ENCODE peak calls at places on chromosomes 13 and 19, in ten cellular contexts. K is cardiac muscle cell, S is psoas muscle, A is breast epithelium, T is uterus, X is stomach, W is astrocyte, L is thoracic aorta, I is ovary, O is fibroblast of lung. F is an unnamed sample. For H3K4me1, the result is how much of the 10 kb centered on the place peaks cover.

GRCh38 chr19:33098023-33098652 is 17.2 kb downstream of the GPATCH1 start:
- DNase-seq in T (no peak), W (no peak), K (no peak), A (no peak), S (no peak), O (no peak), L (no peak), I (peak), X (peak), F (no peak)

GRCh38 chr19:16702123-16702522 is 17.5 kb upstream of the NWD1 start:
- DNase-seq in O (peak), W (peak), K (peak), S (peak), A (peak), X (no peak), T (no peak), L (no peak), I (no peak), F (peak)

GRCh38 chr13:59963383-59963782 is 200.3 kb downstream of the DIAPH3 start:
- DNase-seq in S (no peak), W (no peak), A (no peak), L (no peak), O (no peak), K (no peak), I (no peak), T (no peak), X (no peak), F (no peak)

GRCh38 chr13:110937511-110938303 is 22.8 kb upstream of the ANKRD10 start:
- DNase-seq in T (no peak), I (no peak), W (no peak), S (no peak), A (no peak), L (no peak), O (no peak), K (no peak), X (no peak), F (no peak)

GRCh38 chr19:771332-771785 is 20.4 kb downstream of the MISP start:
- DNase-seq in K (peak), L (no peak), W (peak), O (peak), T (no peak), A (no peak), I (no peak), X (no peak), S (peak), F (no peak)

GRCh38 chr13:49652691-49653305 is 24.5 kb downstream of the ARL11 start:
- DNase-seq in T (no peak), X (peak), O (no peak), W (no peak), I (no peak), A (no peak), S (peak), K (peak), L (no peak), F (no peak)

GRCh38 chr19:2180881-2181617 is 17.3 kb downstream of the DOT1L start:
- DNase-seq in W (no peak), A (no peak), O (no peak), I (no peak), L (no peak), X (no peak), T (no peak), K (no peak), S (no peak), F (no peak)

GRCh38 chr13:31476266-31476665 is 263.1 kb upstream of the RXFP2 start:
- DNase-seq in L (no peak), K (peak), W (peak), X (no peak), S (no peak), O (peak), T (peak), A (no peak), I (no peak), F (no peak)

GRCh38 chr19:39372047-39372802 is 18.7 kb downstream of the PAF1 start:
- DNase-seq in W (peak), A (peak), S (peak), I (peak), T (peak), X (peak), O (peak), K (no peak), L (peak), F (peak)

GRCh38 chr19:5098646-5099045 is 129.7 kb downstream of the KDM4B start:
- DNase-seq in L (no peak), T (no peak), X (no peak), S (no peak), K (no peak), O (no peak), I (no peak), W (no peak), A (no peak), F (no peak)

GRCh38 chr19:9061879-9062278 is 25.0 kb upstream of the OR1M1 start:
- DNase-seq in K (no peak), A (no peak), S (no peak), T (no peak), X (no peak), W (peak), L (no peak), O (peak), I (no peak), F (no peak)

GRCh38 chr13:103067751-103068563 is 1.7 kb upstream of the SLC10A2 start:
- DNase-seq in K (peak), I (no peak), O (no peak), A (no peak), W (no peak), T (no peak), S (no peak), X (no peak), L (no peak), F (no peak)

DNA sequence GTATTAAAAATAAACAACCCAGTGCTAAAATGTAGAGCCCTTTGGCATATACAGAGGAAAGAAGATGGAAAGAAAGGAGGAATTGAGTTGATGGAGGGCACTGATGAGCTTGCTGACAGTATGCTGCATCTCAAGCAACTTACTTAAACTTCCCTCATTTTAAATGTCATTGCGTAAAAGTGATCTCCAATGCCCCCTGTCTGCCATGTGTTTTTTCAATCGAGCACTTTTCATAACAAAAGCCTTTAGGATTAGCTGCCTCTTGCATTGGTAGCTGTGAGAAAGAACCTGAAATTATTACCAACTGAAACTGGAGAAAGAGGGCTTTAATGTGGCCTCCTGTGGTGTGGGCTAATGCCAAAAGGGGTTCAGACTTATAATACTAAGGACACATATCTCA is 541.6 kb downstream of the SUCLA2 start:
- DNase-seq in O (peak), A (no peak), I (no peak), L (no peak), S (no peak), T (no peak), X (no peak), K (peak), W (no peak), F (no peak)
- TF ChIP-seq CTCF in O (peak), A (no peak), I (no peak), L (no peak), S (no peak), T (no peak), X (no peak), K (peak), W (peak), F (peak)

GRCh38 chr13:51240888-51241475 is 18.8 kb downstream of the FAM124A start:
- DNase-seq in O (no peak), K (no peak), W (no peak), L (no peak), A (peak), T (peak), S (no peak), I (no peak), X (no peak), F (no peak)
- H3K4me1 ChIP-seq in O (under half), K (under half), W (under half), L (under half), A (under half), T (under half), S (under half), I (under half), X (under half), F (under half)

DNA sequence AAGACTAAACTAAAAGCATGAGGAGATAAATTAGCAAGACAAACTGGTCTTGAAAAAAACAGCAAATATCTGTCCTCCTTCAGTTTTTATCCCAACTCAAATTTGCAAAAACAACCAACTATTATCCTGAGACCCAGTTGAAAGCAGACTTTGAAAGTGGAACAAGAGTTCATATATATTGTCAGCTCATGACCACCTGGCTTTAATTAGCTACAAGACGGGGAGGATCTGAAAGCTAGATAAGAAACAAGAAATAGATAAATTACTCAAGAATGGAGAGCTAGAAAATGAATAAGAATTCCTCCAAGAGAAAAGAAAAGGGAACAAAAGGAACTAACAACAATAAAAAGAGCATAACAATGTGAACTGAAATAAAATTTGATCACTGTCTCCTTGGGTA is 247.0 kb downstream of the DCLK1 start:
- DNase-seq in A (no peak), O (no peak), W (no peak), S (no peak), L (no peak), X (no peak), T (no peak), K (no peak), I (no peak), F (no peak)
- H3K27ac ChIP-seq in A (peak), O (no peak), W (no peak), S (no peak), L (no peak), X (no peak), T (peak), K (no peak), I (no peak), F (no peak)

GRCh38 chr13:79631260-79631659 is 150.3 kb downstream of the NDFIP2 start:
- DNase-seq in W (peak), K (no peak), L (no peak), O (peak), X (no peak), S (no peak), A (peak), I (no peak), T (no peak), F (no peak)
- TF ChIP-seq CTCF in W (peak), K (peak), L (no peak), O (peak), X (no peak), S (peak), A (no peak), I (no peak), T (no peak), F (peak)

GRCh38 chr19:11033763-11034162 is 55.5 kb upstream of the LDLR start:
- DNase-seq in L (no peak), W (no peak), S (no peak), X (no peak), A (no peak), O (no peak), T (no peak), K (no peak), I (no peak), F (no peak)

GRCh38 chr19:11034449-11035213 is 54.6 kb upstream of the LDLR start:
- DNase-seq in K (no peak), T (no peak), W (no peak), A (no peak), O (no peak), X (no peak), S (no peak), L (no peak), I (no peak), F (no peak)

GRCh38 chr19:11035441-11036377 is 53.6 kb upstream of the LDLR start:
- DNase-seq in S (peak), A (peak), W (peak), I (peak), O (peak), K (peak), X (peak), T (peak), L (peak), F (peak)

GRCh38 chr19:11031421-11032070 is 57.7 kb upstream of the LDLR start:
- DNase-seq in S (no peak), I (no peak), W (no peak), A (no peak), K (no peak), O (no peak), T (no peak), L (no peak), X (no peak), F (no peak)

GRCh38 chr19:11033251-11033650 is 56.0 kb upstream of the LDLR start:
- DNase-seq in S (no peak), L (no peak), O (no peak), W (no peak), I (no peak), X (no peak), K (no peak), A (no peak), T (no peak), F (no peak)
- H3K4me1 ChIP-seq in S (under half), L (under half), O (under half), W (under half), I (under half), X (under half), K (under half), A (under half), T (under half), F (under half)